ENCODE peak calls at places on chromosomes 6 and 20, in six cellular contexts. Z is brain microvascular endothelial cell, P is HCT116, J is cardiac fibroblast, Y is fibroblast of lung, Q is astrocyte of the spinal cord. O is an unnamed sample.

GRCh38 chr6:82987951-82988350 is 77.7 kb downstream of the UBE3D start:
- DNase-seq in Z (no peak), J (peak; percentile 6), P (no peak), Y (no peak), Q (no peak), O (no peak)

GRCh38 chr6:15385521-15385920 is 139.7 kb downstream of the JARID2 start:
- DNase-seq in Z (no peak), Q (no peak), Y (no peak), J (no peak), P (no peak), O (no peak)

GRCh38 chr20:13401596-13401995 is 180.5 kb downstream of the ISM1 start:
- DNase-seq in Q (no peak), P (no peak), Y (no peak), Z (no peak), J (no peak), O (no peak)

GRCh38 chr20:47854687-47855212 is 69.5 kb upstream of the SULF2 start:
- DNase-seq in Q (peak; percentile 40), P (peak; percentile 58), Z (peak; percentile 55), Y (peak; percentile 56), J (peak; percentile 74), O (peak; percentile 39)

GRCh38 chr6:89310929-89311328 is 4.2 kb downstream of the GABRR2 start:
- DNase-seq in Q (peak; percentile 13), J (no peak), Y (peak; percentile 49), P (no peak), Z (no peak), O (peak; percentile 74)

GRCh38 chr6:14873781-14874446 is 372.0 kb upstream of the JARID2 start:
- DNase-seq in J (no peak), Z (no peak), Y (no peak), P (no peak), Q (no peak), O (no peak)

GRCh38 chr6:142275146-142276006 is 26.4 kb upstream of the ADGRG6 start:
- DNase-seq in Q (peak; percentile 3), J (no peak), P (no peak), Z (no peak), Y (peak; percentile 31), O (no peak)

GRCh38 chr6:101080597-101080996 is 199.5 kb upstream of the ASCC3 start:
- DNase-seq in J (peak; percentile 66), Y (peak; percentile 45), Q (no peak), Z (peak; percentile 37), P (no peak), O (no peak)

GRCh38 chr6:23524556-23524955 is 601.5 kb upstream of the NRSN1 start:
- DNase-seq in J (no peak), Y (peak; percentile 9), P (no peak), Z (no peak), Q (no peak), O (no peak)

GRCh38 chr6:42165016-42165415 is 8.1 kb upstream of the GUCA1A start:
- DNase-seq in Y (peak; percentile 73), J (peak; percentile 38), P (no peak), Q (no peak), Z (no peak), O (no peak)

GRCh38 chr20:1403624-1404023 is 10.8 kb upstream of the FKBP1A start:
- DNase-seq in Q (no peak), J (no peak), Z (no peak), Y (no peak), P (no peak), O (no peak)

GRCh38 chr20:4375881-4376280 is 345.8 kb upstream of the PRND start:
- DNase-seq in P (no peak), Z (peak; percentile 70), Y (peak; percentile 72), J (peak; percentile 5), Q (peak; percentile 76), O (peak; percentile 30)

GRCh38 chr20:38626921-38627659 is 25.5 kb downstream of the ARHGAP40 start:
- DNase-seq in J (no peak), P (no peak), Z (no peak), Y (no peak), Q (no peak), O (no peak)

GRCh38 chr20:3353646-3354045 is 53.8 kb downstream of the DNAAF9 start:
- DNase-seq in Y (no peak), J (no peak), Z (no peak), P (no peak), Q (no peak), O (no peak)

GRCh38 chr20:62963614-62964397 is 11.3 kb downstream of the SLC17A9 start:
- DNase-seq in J (no peak), Y (no peak), P (no peak), Q (no peak), Z (no peak), O (no peak)

GRCh38 chr6:28632326-28632851 is 106.7 kb downstream of the GPX5 start:
- DNase-seq in Q (no peak), J (no peak), P (no peak), Y (no peak), Z (no peak), O (no peak)

GRCh38 chr6:36739947-36740817 is 42.6 kb downstream of the RAB44 start:
- DNase-seq in Z (no peak), J (no peak), P (no peak), Y (no peak), Q (no peak), O (no peak)

GRCh38 chr6:158911746-158912158 is 88.2 kb downstream of the RSPH3 start:
- DNase-seq in P (no peak), Y (no peak), Q (no peak), J (no peak), Z (no peak), O (no peak)

GRCh38 chr6:30687659-30688431 is 1.4 kb upstream of the PPP1R18 start:
- DNase-seq in Y (peak; percentile 41), J (peak; percentile 60), P (no peak), Z (no peak), Q (peak; percentile 45), O (no peak)

GRCh38 chr20:53930651-53931504 is 139.5 kb downstream of the BCAS1 start:
- DNase-seq in Q (no peak), J (no peak), Y (peak; percentile 70), P (no peak), Z (no peak), O (no peak)

GRCh38 chr20:35171753-35172433 is at the start of gene PROCR:
- DNase-seq in J (peak; percentile 94), Q (peak; percentile 91), Y (peak; percentile 95), P (peak; percentile 92), Z (peak; percentile 86), O (peak; percentile 90)

GRCh38 chr6:160348209-160348551 is at the start of gene SLC22A3:
- DNase-seq in J (no peak), Y (no peak), Q (no peak), P (no peak), Z (no peak), O (no peak)

GRCh38 chr20:38659613-38659880 is 57.9 kb downstream of the ARHGAP40 start:
- DNase-seq in Q (no peak), Y (no peak), Z (no peak), J (no peak), P (no peak), O (no peak)

DNA sequence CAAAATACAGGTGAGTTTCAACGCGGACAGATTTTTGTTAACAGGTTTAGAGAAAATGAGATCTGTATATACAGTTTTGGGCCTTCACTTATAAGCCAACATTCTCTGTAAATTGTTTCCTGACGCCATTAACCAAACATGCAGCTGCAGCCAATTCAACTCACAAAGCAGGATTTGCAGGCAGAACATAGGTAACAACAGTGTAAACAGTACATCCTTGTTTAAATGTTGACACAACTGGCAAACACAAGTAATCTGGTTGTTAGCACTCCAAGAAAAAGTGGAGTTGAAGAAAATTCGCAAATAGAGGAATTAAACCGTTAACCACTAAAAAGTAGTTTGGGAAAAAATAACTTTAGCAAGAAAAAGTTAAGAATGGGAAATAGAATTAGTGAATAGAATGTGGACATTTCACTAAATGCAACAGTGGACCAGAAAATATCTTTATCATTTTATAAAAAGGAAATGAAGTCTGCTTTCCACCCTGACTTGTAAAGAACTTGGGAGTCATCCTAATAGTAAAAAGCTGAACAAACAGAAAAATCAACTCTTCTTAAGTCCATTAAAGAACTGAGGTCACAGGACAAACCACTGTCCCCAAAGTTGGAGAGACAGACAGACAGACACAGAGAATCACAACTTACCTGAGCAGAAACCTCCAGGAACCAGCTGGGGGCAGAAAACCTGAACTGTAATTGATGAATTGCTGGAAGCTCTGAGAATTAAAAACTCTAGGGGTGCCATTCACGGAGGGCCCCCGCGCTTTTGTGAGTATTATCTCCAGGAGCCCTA is 10.1 kb downstream of the SMIM28 start:
- DNase-seq in J (no peak), P (no peak), Z (no peak), Q (no peak), Y (no peak), O (no peak)
- TF ChIP-seq CTCF in J (no peak), P (no peak), Z (no peak), Q (no peak), Y (no peak), O (no peak)

DNA sequence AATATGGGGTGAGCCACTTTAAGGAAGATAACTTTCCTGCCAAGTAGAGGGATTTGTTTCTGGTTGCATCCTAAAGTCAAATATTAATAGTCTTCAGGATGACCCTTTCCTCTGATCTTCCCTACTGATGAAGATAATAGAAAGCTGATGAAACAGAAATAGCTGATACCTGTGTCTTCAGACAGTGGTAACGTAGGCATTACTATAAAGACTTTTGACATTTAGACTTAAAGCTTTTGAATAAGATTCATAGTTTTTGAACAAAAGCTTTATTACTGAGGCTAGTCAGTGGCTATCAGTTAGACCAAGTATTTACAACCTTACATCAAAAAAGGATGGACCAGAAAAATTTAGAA is 1.4 kb downstream of the NEDD9 start:
- DNase-seq in P (no peak), Q (no peak), Y (no peak), J (no peak), Z (no peak), O (no peak)
- H3K4me3 ChIP-seq in P (no peak overlapping the region), Q (peak overlapping the region; percentile 74), Y (peak overlapping the region; percentile 81), J (peak overlapping the region; percentile 65), Z (peak overlapping the region; percentile 96), O (peak overlapping the region; percentile 74)

GRCh38 chr6:162200036-162200435 is 527.5 kb downstream of the PRKN start:
- DNase-seq in Q (no peak), P (no peak), J (no peak), Z (no peak), Y (no peak), O (no peak)

GRCh38 chr6:162200945-162201692 is 526.4 kb downstream of the PRKN start:
- DNase-seq in J (no peak), Z (no peak), P (no peak), Q (no peak), Y (no peak), O (no peak)

GRCh38 chr6:162198072-162198471 is 529.5 kb downstream of the PRKN start:
- DNase-seq in J (no peak), P (no peak), Y (no peak), Z (no peak), Q (no peak), O (no peak)

GRCh38 chr6:162195441-162195840 is 532.1 kb downstream of the PRKN start:
- DNase-seq in Z (no peak), Q (no peak), P (no peak), J (no peak), Y (no peak), O (no peak)

DNA sequence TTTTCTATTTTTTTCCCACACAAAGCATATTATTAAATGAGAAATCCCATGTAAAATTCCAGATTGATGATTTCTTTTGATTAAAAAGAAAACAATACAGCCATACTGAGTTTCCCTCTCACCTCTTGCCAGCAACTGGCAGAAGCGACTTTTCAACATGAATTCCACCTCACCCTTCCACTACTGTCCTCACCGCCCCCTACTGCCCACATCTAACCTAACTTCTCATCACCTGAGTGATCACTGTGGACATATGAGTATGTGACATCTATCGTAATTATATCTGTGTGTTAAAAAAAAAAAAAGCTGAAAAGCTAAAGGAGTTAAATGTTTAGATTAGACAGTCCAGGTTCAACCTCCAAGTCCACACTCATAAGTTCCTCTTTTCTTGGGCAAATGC is 528.6 kb downstream of the PRKN start:
- DNase-seq in J (no peak), Q (no peak), Y (no peak), P (no peak), Z (no peak), O (no peak)
- TF ChIP-seq CTCF in J (no peak), Q (no peak), Y (no peak), P (peak; percentile 27), Z (peak; percentile 21), O (no peak)

GRCh38 chr6:50850223-50850751 is 31.6 kb downstream of the TFAP2B start:
- DNase-seq in J (no peak), Q (no peak), Z (peak; percentile 18), P (no peak), Y (no peak), O (no peak)
- H3K4me3 ChIP-seq in J (no peak overlapping the region), Q (peak overlapping the region; percentile 3), Z (peak overlapping the region; percentile 43), P (no peak overlapping the region), Y (no peak overlapping the region), O (no peak overlapping the region)

O was measured in HFF-Myc.